ENCODE peak calls at places on chromosomes 12 and 14, in ten cellular contexts. G is suprapubic skin; Z is activated CD4-positive, alpha-beta T cell treated with anti-CD3 and anti-CD28 coated beads for 48 hours; N is left ventricle myocardium superior; T is NCI-H1417; B is activated T-helper 1 cell treated with Interleukin-2 at 50 U/mL for 16 hours; M is HEK293T; R is mesothelial cell of epicardium; O is WERI-Rb-1; W is EL. D is an unnamed sample.

GRCh38 chr14:85439696-85440328 is 90.1 kb upstream of the FLRT2 start:
- DNase-seq in G (no peak), Z (no peak), N (no peak), T (no peak), B (no peak), M (no peak), R (no peak), O (no peak), W (peak; percentile 75), D (no peak)

GRCh38 chr12:31217356-31218130 is 108.4 kb downstream of the SINHCAF start:
- DNase-seq in G (no peak), Z (no peak), N (no peak), T (no peak), B (no peak), M (no peak), R (no peak), O (no peak), W (no peak), D (no peak)

GRCh38 chr12:19239616-19240234 is 110.2 kb downstream of the PLEKHA5 start:
- DNase-seq in G (no peak), Z (no peak), N (no peak), T (no peak), B (no peak), M (no peak), R (no peak), O (peak; percentile 12), W (peak; percentile 45), D (no peak)

GRCh38 chr14:36426836-36427235 is 93.2 kb downstream of the NKX2-1 start:
- DNase-seq in G (no peak), Z (no peak), N (no peak), T (no peak), B (no peak), M (no peak), R (no peak), O (no peak), W (no peak), D (no peak)

GRCh38 chr12:95700316-95700785 is 90.2 kb downstream of the NTN4 start:
- DNase-seq in G (no peak), Z (peak; percentile 3), N (no peak), T (no peak), B (no peak), M (no peak), R (no peak), O (no peak), W (peak; percentile 92), D (no peak)

GRCh38 chr14:92649934-92650545 is 98.4 kb downstream of the LGMN start:
- DNase-seq in G (peak; percentile 88), Z (peak; percentile 10), N (peak; percentile 59), T (no peak), B (no peak), M (no peak), R (no peak), O (no peak), W (no peak), D (no peak)

GRCh38 chr12:98893601-98894411 is 248.7 kb downstream of the APAF1 start:
- DNase-seq in G (no peak), Z (no peak), N (no peak), T (peak; percentile 61), B (no peak), M (no peak), R (no peak), O (no peak), W (no peak), D (no peak)

GRCh38 chr14:70698288-70698687 is 56.6 kb downstream of the TTC9 start:
- DNase-seq in G (no peak), Z (no peak), N (peak; percentile 32), T (no peak), B (no peak), M (no peak), R (no peak), O (no peak), W (peak; percentile 50), D (no peak)

GRCh38 chr14:90419200-90419599 is 22.4 kb downstream of the CALM1 start:
- DNase-seq in G (peak; percentile 77), Z (no peak), N (peak; percentile 71), T (no peak), B (no peak), M (no peak), R (peak; percentile 58), O (no peak), W (peak; percentile 96), D (no peak)

GRCh38 chr14:22070119-22070982 is 396.7 kb upstream of the OR4E1 start:
- DNase-seq in G (no peak), Z (peak; percentile 61), N (peak; percentile 47), T (no peak), B (peak; percentile 27), M (peak; percentile 10), R (no peak), O (no peak), W (no peak), D (peak; percentile 43)

GRCh38 chr12:75964150-75964549 is 67.4 kb downstream of the PHLDA1 start:
- DNase-seq in G (no peak), Z (no peak), N (no peak), T (no peak), B (no peak), M (no peak), R (no peak), O (no peak), W (no peak), D (no peak)

GRCh38 chr12:115257791-115258190 is 573.8 kb upstream of the TBX3 start:
- DNase-seq in G (no peak), Z (no peak), N (no peak), T (no peak), B (no peak), M (no peak), R (no peak), O (no peak), W (peak; percentile 70), D (no peak)

GRCh38 chr14:92460916-92461579 is 52.5 kb upstream of the RIN3 start:
- DNase-seq in G (no peak), Z (no peak), N (peak; percentile 56), T (no peak), B (no peak), M (no peak), R (peak; percentile 3), O (no peak), W (peak; percentile 85), D (no peak)

GRCh38 chr12:22262309-22262708 is 72.2 kb downstream of the ST8SIA1 start:
- DNase-seq in G (no peak), Z (no peak), N (no peak), T (peak; percentile 5), B (no peak), M (no peak), R (no peak), O (no peak), W (no peak), D (no peak)

GRCh38 chr12:1933342-1933992 is 15.0 kb upstream of the CACNA2D4 start:
- DNase-seq in G (no peak), Z (no peak), N (no peak), T (no peak), B (no peak), M (no peak), R (no peak), O (peak; percentile 35), W (no peak), D (no peak)

GRCh38 chr12:109588461-109589239 is 15.1 kb downstream of the MVK start:
- DNase-seq in G (no peak), Z (no peak), N (no peak), T (no peak), B (no peak), M (no peak), R (no peak), O (no peak), W (no peak), D (no peak)

GRCh38 chr12:49974231-49974675 is 1.5 kb downstream of the AQP6 start:
- DNase-seq in G (no peak), Z (no peak), N (peak; percentile 81), T (no peak), B (no peak), M (peak; percentile 42), R (no peak), O (peak; percentile 89), W (peak; percentile 56), D (no peak)

GRCh38 chr14:76113691-76114090 is 38.0 kb upstream of the GPATCH2L start:
- DNase-seq in G (no peak), Z (no peak), N (no peak), T (no peak), B (no peak), M (no peak), R (no peak), O (no peak), W (no peak), D (no peak)

GRCh38 chr12:112939761-112940357 is 1.6 kb downstream of the OAS3 start:
- DNase-seq in G (no peak), Z (no peak), N (no peak), T (no peak), B (no peak), M (no peak), R (no peak), O (no peak), W (peak; percentile 35), D (no peak)

GRCh38 chr12:1380171-1380974 is 214.0 kb downstream of the FBXL14 start:
- DNase-seq in G (no peak), Z (no peak), N (no peak), T (no peak), B (no peak), M (no peak), R (no peak), O (no peak), W (no peak), D (no peak)

GRCh38 chr14:69860221-69860620 is 19.0 kb upstream of the SMOC1 start:
- DNase-seq in G (no peak), Z (no peak), N (no peak), T (no peak), B (no peak), M (no peak), R (no peak), O (no peak), W (no peak), D (no peak)

GRCh38 chr14:73751157-73751691 is 37.0 kb upstream of the PNMA1 start:
- DNase-seq in G (no peak), Z (no peak), N (no peak), T (no peak), B (no peak), M (no peak), R (no peak), O (no peak), W (no peak), D (no peak)

GRCh38 chr12:65826513-65827171 is 2.4 kb downstream of the HMGA2 start:
- DNase-seq in G (no peak), Z (no peak), N (no peak), T (no peak), B (no peak), M (no peak), R (no peak), O (no peak), W (peak; percentile 80), D (no peak)

GRCh38 chr12:112848972-112849371 is 57.4 kb downstream of the RPH3A start:
- DNase-seq in G (no peak), Z (no peak), N (no peak), T (no peak), B (no peak), M (no peak), R (no peak), O (no peak), W (no peak), D (no peak)

GRCh38 chr12:115609356-115609755 is 668.1 kb downstream of the MED13L start:
- DNase-seq in G (no peak), Z (no peak), N (no peak), T (no peak), B (no peak), M (no peak), R (no peak), O (no peak), W (peak; percentile 9), D (no peak)

GRCh38 chr12:130460611-130461478 is 123.2 kb downstream of the PIWIL1 start:
- DNase-seq in G (no peak), Z (no peak), N (no peak), T (peak; percentile 10), B (no peak), M (no peak), R (no peak), O (peak; percentile 63), W (no peak), D (no peak)

GRCh38 chr12:114407034-114407420 is 1.1 kb upstream of the TBX5 start:
- DNase-seq in G (no peak), Z (no peak), N (no peak), T (no peak), B (no peak), M (no peak), R (no peak), O (no peak), W (peak; percentile 41), D (no peak)

GRCh38 chr12:50763637-50764115 is at the start of gene ATF1:
- DNase-seq in G (peak; percentile 94), Z (peak; percentile 93), N (peak; percentile 96), T (peak; percentile 95), B (peak; percentile 85), M (peak; percentile 91), R (peak; percentile 87), O (peak; percentile 90), W (peak; percentile 92), D (peak; percentile 78)

D was measured in activated gamma-delta T cell treated with anti-CD3 and anti-CD28 coated beads, Interleukin-2, amount 50 U/mL, for 16 hours.